ENCODE peak calls at places on chromosomes 1 and 21, in four cellular contexts. E is GM12878, S is HL-60, H is K562. C is an unnamed sample.

GRCh38 chr1:11531314-11531870 is 52.4 kb downstream of the DISP3 start:
- DNase-seq in E (no peak), S (no peak), H (no peak), C (no peak)

GRCh38 chr1:178344513-178345077 is 152.2 kb downstream of the CLEC20A start:
- DNase-seq in H (peak), S (peak), E (peak), C (no peak)

GRCh38 chr1:211613108-211613947 is 34.4 kb upstream of the SLC30A1 start:
- DNase-seq in E (no peak), S (peak), H (peak), C (no peak)

GRCh38 chr21:39938086-39938611 is 70.9 kb downstream of the PCP4 start:
- DNase-seq in H (no peak), E (no peak), S (no peak), C (no peak)

GRCh38 chr1:8482844-8483436 is 165.0 kb downstream of the SLC45A1 start:
- DNase-seq in S (no peak), H (no peak), E (no peak), C (no peak)

GRCh38 chr1:176878750-176879536 is 285.6 kb downstream of the ASTN1 start:
- DNase-seq in H (peak), S (no peak), E (no peak), C (no peak)

GRCh38 chr1:201736707-201737320 is 92.1 kb upstream of the IPO9 start:
- DNase-seq in H (no peak), S (no peak), E (no peak), C (no peak)

GRCh38 chr1:184937729-184938128 is 36.6 kb downstream of the NIBAN1 start:
- DNase-seq in E (no peak), H (no peak), S (no peak), C (no peak)

GRCh38 chr1:9689971-9690381 is 38.4 kb downstream of the PIK3CD start:
- DNase-seq in S (no peak), H (peak), E (no peak), C (no peak)

GRCh38 chr1:53625049-53625448 is 113.9 kb downstream of the GLIS1 start:
- DNase-seq in H (no peak), E (no peak), S (no peak), C (no peak)

GRCh38 chr1:53107570-53108322 is 34.7 kb downstream of the SLC1A7 start:
- DNase-seq in E (no peak), H (no peak), S (no peak), C (no peak)

GRCh38 chr1:117754061-117754969 is 148.5 kb downstream of the TENT5C start:
- DNase-seq in H (peak), E (no peak), S (peak), C (no peak)

GRCh38 chr1:1561801-1562470 is 12.7 kb downstream of the SSU72 start:
- DNase-seq in S (no peak), H (no peak), E (no peak), C (no peak)

GRCh38 chr1:184074383-184074782 is 22.9 kb downstream of the TSEN15 start:
- DNase-seq in E (no peak), S (no peak), H (no peak), C (no peak)

GRCh38 chr1:161367684-161368398 is at the start of gene CFAP126:
- DNase-seq in H (peak), S (peak), E (peak), C (peak)

GRCh38 chr1:145782166-145783099 is 41.5 kb downstream of the RNF115 start:
- DNase-seq in H (no peak), E (no peak), S (no peak), C (no peak)

GRCh38 chr1:230084408-230085177 is 17.6 kb downstream of the GALNT2 start:
- DNase-seq in S (no peak), E (no peak), H (no peak), C (no peak)
- TF ChIP-seq SPI1 in S (no peak), E (no peak), H (no peak), C (no peak)

GRCh38 chr1:111736548-111737215 is 2.5 kb downstream of the INKA2 start:
- DNase-seq in S (no peak), H (no peak), E (no peak), C (no peak)
- TF ChIP-seq SPI1 in S (no peak), H (no peak), E (no peak), C (no peak)

GRCh38 chr1:21302747-21303715 is 12.8 kb upstream of the ECE1 start:
- DNase-seq in S (no peak), E (no peak), H (no peak), C (no peak)
- TF ChIP-seq SPI1 in S (no peak), E (no peak), H (no peak), C (no peak)

DNA sequence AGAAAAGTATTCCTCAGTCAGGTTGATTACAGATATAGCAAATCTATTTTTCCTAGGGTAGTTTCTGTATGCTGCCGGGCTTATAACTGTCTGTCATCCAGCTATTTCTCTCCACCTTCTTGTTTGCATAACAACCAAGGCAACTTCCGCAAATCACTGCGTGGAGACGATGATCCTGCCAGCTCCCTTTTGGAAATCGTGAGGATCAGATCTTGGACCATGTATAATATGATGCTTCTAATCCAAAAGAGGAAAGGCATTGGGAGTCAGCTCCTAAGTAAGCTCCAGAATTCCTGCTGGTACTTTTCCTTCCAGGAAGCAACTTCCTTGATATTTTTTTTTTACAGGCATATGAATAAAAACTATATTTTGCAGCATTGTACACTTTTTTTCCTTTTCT is 445 bp upstream of the RGS4 start:
- DNase-seq in E (no peak), S (no peak), H (no peak), C (no peak)
- TF ChIP-seq SPI1 in E (no peak), S (no peak), H (no peak), C (no peak)

GRCh38 chr1:213737398-213738040 is 250.3 kb upstream of the PROX1 start:
- DNase-seq in S (no peak), E (no peak), H (no peak), C (no peak)

GRCh38 chr1:213727853-213728592 is 259.8 kb upstream of the PROX1 start:
- DNase-seq in H (no peak), S (no peak), E (no peak), C (no peak)

GRCh38 chr1:213728593-213729536 is 258.9 kb upstream of the PROX1 start:
- DNase-seq in H (no peak), S (no peak), E (no peak), C (no peak)

GRCh38 chr1:213738658-213739057 is 249.1 kb upstream of the PROX1 start:
- DNase-seq in S (no peak), H (no peak), E (no peak), C (no peak)

GRCh38 chr1:213733708-213734107 is 254.1 kb upstream of the PROX1 start:
- DNase-seq in E (no peak), S (no peak), H (no peak), C (no peak)
- TF ChIP-seq SPI1 in E (no peak), S (no peak), H (no peak), C (no peak)

GRCh38 chr1:231666220-231666956 is 39.8 kb downstream of the DISC1 start:
- DNase-seq in E (no peak), H (no peak), S (peak), C (no peak)
- TF ChIP-seq SPI1 in E (no peak), H (no peak), S (no peak), C (no peak)

GRCh38 chr1:233367057-233367759 is 39.7 kb downstream of the MAP3K21 start:
- DNase-seq in S (no peak), E (no peak), H (no peak), C (no peak)

GRCh38 chr1:233364695-233365539 is 37.4 kb downstream of the MAP3K21 start:
- DNase-seq in S (no peak), E (no peak), H (no peak), C (no peak)

GRCh38 chr1:233368784-233369120 is 41.2 kb downstream of the MAP3K21 start:
- DNase-seq in E (no peak), S (no peak), H (no peak), C (no peak)

GRCh38 chr1:233364026-233364425 is 36.5 kb downstream of the MAP3K21 start:
- DNase-seq in H (no peak), S (no peak), E (no peak), C (no peak)

GRCh38 chr1:233368106-233368783 is 40.7 kb downstream of the MAP3K21 start:
- DNase-seq in E (no peak), H (no peak), S (no peak), C (no peak)
- TF ChIP-seq SPI1 in E (no peak), H (no peak), S (no peak), C (no peak)

GRCh38 chr1:19770436-19771190 is 29.1 kb downstream of the TMCO4 start:
- DNase-seq in H (no peak), S (no peak), E (no peak), C (no peak)

GRCh38 chr1:19765623-19766022 is 34.1 kb downstream of the TMCO4 start:
- DNase-seq in S (no peak), H (peak), E (no peak), C (no peak)

GRCh38 chr1:19769211-19769932 is 30.3 kb downstream of the TMCO4 start:
- DNase-seq in H (no peak), S (no peak), E (no peak), C (no peak)

GRCh38 chr1:19771350-19771749 is 28.4 kb downstream of the TMCO4 start:
- DNase-seq in S (no peak), E (no peak), H (no peak), C (no peak)

GRCh38 chr1:19768321-19769210 is 31.1 kb downstream of the TMCO4 start:
- DNase-seq in S (no peak), H (no peak), E (no peak), C (no peak)
- TF ChIP-seq SPI1 in S (no peak), H (no peak), E (no peak), C (no peak)

GRCh38 chr1:31932491-31933316 is 5.5 kb downstream of the PTP4A2 start:
- DNase-seq in E (no peak), S (peak), H (no peak), C (no peak)
- TF ChIP-seq SPI1 in E (peak), S (peak), H (peak), C (peak)

GRCh38 chr1:27878787-27879335 is 6.5 kb downstream of the THEMIS2 start:
- DNase-seq in S (no peak), E (no peak), H (no peak), C (no peak)

GRCh38 chr1:27882543-27882903 is 10.2 kb downstream of the THEMIS2 start:
- DNase-seq in S (no peak), H (no peak), E (no peak), C (no peak)

GRCh38 chr1:27877115-27877416 is 4.7 kb downstream of the THEMIS2 start:
- DNase-seq in S (no peak), H (no peak), E (no peak), C (no peak)

GRCh38 chr1:27878038-27878437 is 5.7 kb downstream of the THEMIS2 start:
- DNase-seq in H (no peak), S (no peak), E (no peak), C (no peak)

DNA sequence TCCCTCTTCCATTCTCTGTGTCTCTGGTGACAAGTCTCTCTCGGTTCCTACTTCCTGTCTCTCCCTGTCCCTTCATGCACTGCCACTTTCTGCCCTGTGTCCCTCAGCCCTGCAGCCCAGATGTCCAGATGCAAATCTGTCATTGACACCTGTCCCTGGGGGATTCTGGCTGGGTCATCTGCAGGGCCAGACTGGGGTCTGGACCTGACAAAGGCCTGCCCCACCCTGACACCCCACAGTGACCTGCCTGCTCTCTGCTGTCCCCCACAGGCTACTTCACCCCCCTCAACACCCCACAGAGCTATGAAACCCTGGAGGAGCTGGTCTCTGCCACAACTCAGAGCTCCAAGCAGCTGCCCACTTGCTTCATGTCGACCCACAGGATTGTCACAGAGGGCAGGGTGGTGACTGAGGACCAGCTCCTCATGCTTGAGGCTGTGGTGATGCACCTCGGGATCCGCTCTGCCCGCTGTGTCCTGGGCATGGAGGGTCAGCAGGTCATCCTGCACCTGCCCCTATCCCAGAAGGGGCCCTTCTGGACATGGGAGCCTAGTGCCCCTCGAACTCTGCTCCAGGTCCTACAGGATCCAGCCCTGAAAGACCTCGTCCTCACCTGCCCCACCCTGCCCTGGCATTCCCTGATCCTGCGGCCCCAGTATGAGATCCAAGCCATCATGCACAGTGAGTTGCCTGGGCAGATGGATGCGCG is 7.2 kb downstream of the THEMIS2 start:
- DNase-seq in E (no peak), S (no peak), H (no peak), C (no peak)
- TF ChIP-seq SPI1 in E (no peak), S (no peak), H (no peak), C (no peak)

C was measured in GM12891.